ENCODE peak calls at places on chromosome 11, in four cellular contexts. U is prostate gland, Y is A549, N is transverse colon. J is an unnamed sample.
A peak's percentile ranks its signal among the peaks of the same experiment; 100 is the strongest.

GRCh38 chr11:102422817-102423725 is 29.5 kb downstream of the TMEM123 start:
- DNase-seq in U (no peak), N (no peak), Y (no peak), J (no peak)

GRCh38 chr11:126098204-126098769 is 35.6 kb upstream of the CDON start:
- DNase-seq in N (no peak), Y (no peak), U (no peak), J (no peak)

GRCh38 chr11:28417601-28418323 is 309.6 kb downstream of the METTL15 start:
- DNase-seq in Y (no peak), U (no peak), N (no peak), J (no peak)

GRCh38 chr11:122178795-122179194 is 62.8 kb upstream of the BLID start:
- DNase-seq in Y (no peak), U (no peak), N (no peak), J (no peak)

GRCh38 chr11:112659185-112659584 is 302.0 kb upstream of the NCAM1 start:
- DNase-seq in U (no peak), N (no peak), Y (no peak), J (no peak)

GRCh38 chr11:10426475-10426874 is 28.6 kb upstream of the AMPD3 start:
- DNase-seq in Y (no peak), U (no peak), N (no peak), J (no peak)

GRCh38 chr11:134407321-134407828 is 4.7 kb downstream of the B3GAT1 start:
- DNase-seq in U (no peak), N (no peak), Y (no peak), J (no peak)

GRCh38 chr11:64225608-64226506 is at the start of the genes NUDT22 and TRPT1:
- DNase-seq in Y (peak; percentile 90), U (peak; percentile 90), N (peak; percentile 96), J (peak; percentile 87)

GRCh38 chr11:9757809-9758675 is 94.2 kb downstream of the SWAP70 start:
- DNase-seq in N (peak; percentile 92), U (peak; percentile 78), Y (peak; percentile 92), J (peak; percentile 94)

GRCh38 chr11:14148653-14149273 is 186.2 kb downstream of the SPON1 start:
- DNase-seq in U (no peak), N (no peak), Y (peak; percentile 10), J (peak; percentile 32)

GRCh38 chr11:44199298-44199697 is 103.8 kb downstream of the EXT2 start:
- DNase-seq in N (no peak), U (no peak), Y (no peak), J (no peak)

GRCh38 chr11:58186938-58187337 is 1.9 kb upstream of the OR9Q2 start:
- DNase-seq in U (no peak), Y (no peak), N (no peak), J (no peak)

GRCh38 chr11:111635706-111636045 is 33.4 kb downstream of the SIK2 start:
- DNase-seq in U (no peak), N (peak; percentile 24), Y (no peak), J (peak; percentile 19)

GRCh38 chr11:128551641-128552335 is 35.6 kb downstream of the ETS1 start:
- DNase-seq in N (no peak), Y (no peak), U (no peak), J (no peak)

GRCh38 chr11:70501026-70501901 is 102.9 kb downstream of the CTTN start:
- DNase-seq in Y (no peak), U (no peak), N (no peak), J (no peak)

GRCh38 chr11:8699903-8700302 is 17.3 kb downstream of the RPL27A start:
- DNase-seq in U (no peak), Y (no peak), N (peak; percentile 33), J (no peak)

GRCh38 chr11:57647368-57647767 is 2.3 kb downstream of the YPEL4 start:
- DNase-seq in N (no peak), U (no peak), Y (no peak), J (peak; percentile 42)

GRCh38 chr11:129636926-129637325 is 178.7 kb upstream of the TMEM45B start:
- DNase-seq in Y (no peak), U (no peak), N (no peak), J (no peak)

GRCh38 chr11:32658639-32659406 is 75.2 kb downstream of the EIF3M start:
- DNase-seq in Y (no peak), N (no peak), U (no peak), J (no peak)

GRCh38 chr11:32960553-32961164 is 55.0 kb upstream of the DEPDC7 start:
- DNase-seq in U (no peak), N (no peak), Y (no peak), J (peak; percentile 75)

GRCh38 chr11:13772223-13773046 is 104.0 kb downstream of the FAR1 start:
- DNase-seq in N (no peak), Y (peak; percentile 16), U (peak; percentile 48), J (peak; percentile 88)

GRCh38 chr11:61830318-61831105 is 2.4 kb downstream of the FADS2 start:
- DNase-seq in N (no peak), U (peak; percentile 40), Y (no peak), J (no peak)

GRCh38 chr11:14327105-14327504 is 31.9 kb downstream of the RRAS2 start:
- DNase-seq in U (no peak), Y (no peak), N (no peak), J (no peak)

GRCh38 chr11:1936781-1937615 is 10.1 kb upstream of the MRPL23 start:
- DNase-seq in Y (no peak), U (no peak), N (no peak), J (no peak)

GRCh38 chr11:75896843-75897419 is 81.9 kb downstream of the UVRAG start:
- DNase-seq in Y (peak; percentile 25), N (no peak), U (no peak), J (peak; percentile 37)

GRCh38 chr11:94876645-94877445 is 96.5 kb downstream of the CWC15 start:
- DNase-seq in U (peak; percentile 48), N (peak; percentile 60), Y (peak; percentile 64), J (peak; percentile 21)

GRCh38 chr11:37942081-37942480 is 1344.0 kb upstream of the RAG2 start:
- DNase-seq in Y (no peak), U (no peak), N (no peak), J (no peak)

GRCh38 chr11:86374586-86374985 is at the start of gene CCDC81:
- DNase-seq in U (no peak), Y (no peak), N (no peak), J (no peak)

GRCh38 chr11:93858376-93858775 is 8.0 kb upstream of the VSTM5 start:
- DNase-seq in N (no peak), U (no peak), Y (no peak), J (no peak)

DNA sequence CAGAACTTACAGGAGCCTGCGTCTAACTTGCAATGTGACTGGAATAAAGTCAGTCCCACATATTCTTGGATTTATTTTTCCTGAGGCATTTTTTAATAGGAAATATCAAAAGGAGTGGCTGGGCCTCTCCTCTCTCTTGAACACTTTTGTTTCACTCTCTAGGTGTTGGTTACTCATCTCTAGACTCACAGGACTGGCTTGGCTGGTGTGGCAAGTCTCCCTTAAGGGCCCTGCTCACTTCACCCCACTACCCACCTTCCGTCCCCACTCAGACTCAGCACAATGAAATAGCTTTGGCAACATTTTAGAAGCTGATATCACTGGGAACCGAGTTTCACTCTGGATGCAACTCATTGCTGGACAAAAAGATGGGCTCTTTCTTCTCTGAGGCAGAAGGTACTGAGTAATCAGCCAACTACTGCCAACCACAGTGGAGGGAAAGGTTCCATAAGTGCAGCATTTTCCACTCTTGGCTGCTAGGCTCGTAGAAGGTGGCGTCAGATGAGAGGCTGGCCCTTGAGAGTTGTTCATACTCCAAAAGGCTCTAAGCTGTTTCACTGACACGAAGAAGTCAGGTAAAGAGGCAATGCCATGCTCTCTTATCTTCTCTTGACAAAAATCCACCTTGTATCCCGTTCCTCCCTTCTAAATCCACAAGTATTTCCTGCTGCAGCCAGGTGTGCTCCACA is 390.6 kb downstream of the SOX6 start:
- DNase-seq in Y (no peak), U (no peak), N (peak; percentile 48), J (no peak)
- TF ChIP-seq POLR2A in Y (no peak), U (no peak), N (no peak), J (no peak)

GRCh38 chr11:77633856-77634425 is 3.7 kb downstream of the CLNS1A start:
- DNase-seq in U (no peak), N (no peak), Y (no peak), J (no peak)

GRCh38 chr11:77642228-77642627 is 4.6 kb upstream of the CLNS1A start:
- DNase-seq in N (no peak), U (no peak), Y (no peak), J (no peak)

GRCh38 chr11:77636738-77637344 is 753 bp downstream of the CLNS1A start:
- DNase-seq in U (no peak), Y (no peak), N (no peak), J (peak; percentile 52)

GRCh38 chr11:77634724-77635123 is 2.9 kb downstream of the CLNS1A start:
- DNase-seq in Y (no peak), U (no peak), N (no peak), J (peak; percentile 11)

DNA sequence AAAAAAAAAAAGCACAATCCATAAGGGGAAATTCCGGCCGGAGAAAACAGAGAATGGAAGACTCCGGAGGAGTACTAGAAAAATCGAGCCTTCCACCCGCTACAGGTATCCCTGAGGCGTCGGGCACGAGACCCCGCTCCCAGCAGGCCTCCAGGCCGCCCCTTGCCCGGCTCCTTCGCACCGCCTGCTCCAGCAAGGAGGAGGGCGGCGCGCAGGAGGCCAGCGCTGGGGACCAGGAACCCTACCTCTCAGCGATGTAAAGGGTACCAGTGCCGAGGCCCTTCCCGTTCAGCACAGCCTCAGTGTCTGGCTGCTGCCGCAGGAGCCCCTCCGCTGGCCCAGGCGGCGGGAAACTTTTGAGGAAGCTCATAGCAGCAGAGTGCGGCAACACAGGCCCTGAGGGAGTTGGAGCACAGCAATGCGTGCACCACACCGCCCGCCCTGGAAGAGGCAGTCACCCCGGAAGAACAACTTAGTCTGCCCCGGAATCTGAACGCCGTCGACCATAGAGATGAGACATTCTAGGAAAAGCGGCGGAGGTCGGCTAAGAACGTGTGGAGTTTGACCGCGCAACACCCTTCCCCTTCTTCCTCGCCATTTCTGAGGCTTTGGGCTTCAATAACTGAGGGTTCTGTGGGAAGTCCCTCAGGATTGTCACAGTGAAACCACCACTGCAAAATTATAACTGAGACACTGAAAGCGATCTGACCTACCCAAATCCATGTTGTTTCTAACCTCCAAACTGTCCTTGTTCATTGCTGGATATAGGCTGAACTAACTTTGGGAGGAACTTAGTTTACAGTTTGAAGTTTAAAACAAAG is at the start of gene CLNS1A:
- DNase-seq in Y (peak; percentile 67), N (peak; percentile 87), U (peak; percentile 85), J (peak; percentile 90)
- TF ChIP-seq POLR2A in Y (peak; percentile 92), N (peak; percentile 80), U (no peak), J (peak; percentile 95)

GRCh38 chr11:88531776-88532175 is 194.2 kb upstream of the CTSC start:
- DNase-seq in U (no peak), N (no peak), Y (no peak), J (no peak)
- TF ChIP-seq POLR2A in U (no peak), N (no peak), Y (no peak), J (no peak)

DNA sequence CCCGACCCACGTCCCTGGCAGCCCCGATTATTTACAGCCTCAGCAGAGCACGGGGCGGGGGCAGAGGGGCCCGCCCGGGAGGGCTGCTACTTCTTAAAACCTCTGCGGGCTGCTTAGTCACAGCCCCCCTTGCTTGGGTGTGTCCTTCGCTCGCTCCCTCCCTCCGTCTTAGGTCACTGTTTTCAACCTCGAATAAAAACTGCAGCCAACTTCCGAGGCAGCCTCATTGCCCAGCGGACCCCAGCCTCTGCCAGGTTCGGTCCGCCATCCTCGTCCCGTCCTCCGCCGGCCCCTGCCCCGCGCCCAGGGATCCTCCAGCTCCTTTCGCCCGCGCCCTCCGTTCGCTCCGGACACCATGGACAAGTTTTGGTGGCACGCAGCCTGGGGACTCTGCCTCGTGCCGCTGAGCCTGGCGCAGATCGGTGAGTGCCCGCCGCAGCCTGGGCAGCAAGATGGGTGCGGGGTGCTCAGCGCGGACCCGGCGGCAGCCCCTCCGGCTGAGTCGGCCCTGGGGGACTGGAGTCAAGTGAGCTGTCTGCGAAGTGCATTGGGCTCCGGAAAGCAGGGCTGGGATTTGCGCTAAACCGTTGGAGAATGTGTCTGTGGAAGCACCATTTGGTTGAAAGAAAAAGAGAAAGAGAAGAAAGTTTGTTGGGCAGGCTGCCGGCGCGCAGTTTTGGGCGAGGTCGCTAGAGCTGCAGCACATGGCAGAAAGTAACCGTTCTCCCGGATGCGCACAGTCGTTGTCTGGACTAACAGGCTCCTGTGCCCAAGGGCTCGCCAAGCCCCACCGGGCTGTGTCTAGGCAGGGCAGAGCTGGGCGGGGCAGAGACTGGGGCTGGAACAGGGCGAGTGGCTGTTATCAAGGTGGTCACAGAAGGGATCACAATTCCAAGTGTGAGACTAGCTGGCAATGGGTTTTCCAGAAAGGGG is at the start of gene CD44:
- DNase-seq in U (peak; percentile 79), N (peak; percentile 86), Y (peak; percentile 83), J (peak; percentile 91)
- TF ChIP-seq POLR2A in U (peak; percentile 78), N (peak; percentile 76), Y (peak; percentile 92), J (peak; percentile 87)